ENCODE peak calls at places on chromosomes 4 and X, in seven cellular contexts. G, U, E, F, W, P and C are unnamed samples.
A peak's percentile ranks its signal among the peaks of the same experiment; 100 is the strongest.

GRCh38 chr4:80540349-80540748 is 204.8 kb downstream of the CFAP299 start:
- DNase-seq in E (no peak), F (no peak), W (no peak), G (no peak), U (no peak), P (no peak), C (no peak)

GRCh38 chrX:153934473-153935325 is at the start of gene NAA10:
- DNase-seq in G (peak; percentile 69), U (peak; percentile 89), E (peak; percentile 62), W (no peak), F (peak; percentile 70), P (peak; percentile 91), C (peak; percentile 45)

GRCh38 chr4:184705692-184706091 is 28.2 kb downstream of the CENPU start:
- DNase-seq in W (no peak), G (no peak), E (no peak), F (no peak), U (no peak), P (no peak), C (no peak)

GRCh38 chrX:133523526-133523925 is 108.2 kb upstream of the GPC4 start:
- DNase-seq in F (no peak), W (no peak), G (no peak), P (no peak), E (no peak), U (no peak), C (no peak)

GRCh38 chr4:37865450-37865849 is 25.4 kb upstream of the TBC1D1 start:
- DNase-seq in F (no peak), G (no peak), U (no peak), P (no peak), W (no peak), E (no peak), C (peak; percentile 34)

GRCh38 chr4:165588534-165589310 is 209.9 kb downstream of the CPE start:
- DNase-seq in W (no peak), F (no peak), P (no peak), E (peak; percentile 40), U (no peak), G (no peak), C (no peak)

GRCh38 chr4:95732061-95732460 is 107.8 kb upstream of the PDHA2 start:
- DNase-seq in P (no peak), F (no peak), E (peak; percentile 13), W (no peak), G (no peak), U (no peak), C (peak; percentile 82)

GRCh38 chr4:135120190-135120589 is 918.6 kb upstream of the PABPC4L start:
- DNase-seq in P (no peak), E (no peak), G (no peak), F (no peak), W (no peak), U (no peak), C (no peak)

GRCh38 chrX:100731441-100732281 is at the start of gene SYTL4:
- DNase-seq in F (peak; percentile 3), W (peak; percentile 7), P (peak; percentile 81), U (peak; percentile 57), G (peak; percentile 59), E (peak; percentile 57), C (no peak)

GRCh38 chr4:4990857-4991540 is 28.3 kb downstream of the CYTL1 start:
- DNase-seq in G (peak; percentile 67), E (no peak), P (peak; percentile 94), U (no peak), W (peak; percentile 28), F (peak; percentile 25), C (peak; percentile 75)

GRCh38 chr4:184282251-184282713 is 64.6 kb upstream of the ENPP6 start:
- DNase-seq in U (peak; percentile 21), W (no peak), G (peak; percentile 75), P (no peak), F (peak; percentile 25), E (no peak), C (no peak)

GRCh38 chr4:159765402-159765801 is 662.5 kb downstream of the RAPGEF2 start:
- DNase-seq in U (no peak), G (no peak), W (no peak), P (no peak), E (no peak), F (no peak), C (peak; percentile 61)

GRCh38 chr4:2800691-2801596 is 8.1 kb downstream of the SH3BP2 start:
- DNase-seq in F (peak; percentile 81), E (peak; percentile 54), G (peak; percentile 56), W (no peak), U (peak; percentile 66), P (peak; percentile 84), C (peak; percentile 58)

GRCh38 chrX:15675490-15675921 is 10.9 kb upstream of the CLTRN start:
- DNase-seq in W (peak; percentile 70), P (peak; percentile 95), E (no peak), F (peak; percentile 81), G (peak; percentile 93), U (peak; percentile 86), C (no peak)

GRCh38 chrX:1424452-1424851 is 28.3 kb downstream of the ASMTL start:
- DNase-seq in W (no peak), G (no peak), U (no peak), P (no peak), F (no peak), E (no peak), C (no peak)

GRCh38 chr4:25810815-25811690 is 51.7 kb downstream of the SEL1L3 start:
- DNase-seq in U (no peak), P (no peak), W (no peak), G (no peak), E (no peak), F (no peak), C (peak; percentile 86)

DNA sequence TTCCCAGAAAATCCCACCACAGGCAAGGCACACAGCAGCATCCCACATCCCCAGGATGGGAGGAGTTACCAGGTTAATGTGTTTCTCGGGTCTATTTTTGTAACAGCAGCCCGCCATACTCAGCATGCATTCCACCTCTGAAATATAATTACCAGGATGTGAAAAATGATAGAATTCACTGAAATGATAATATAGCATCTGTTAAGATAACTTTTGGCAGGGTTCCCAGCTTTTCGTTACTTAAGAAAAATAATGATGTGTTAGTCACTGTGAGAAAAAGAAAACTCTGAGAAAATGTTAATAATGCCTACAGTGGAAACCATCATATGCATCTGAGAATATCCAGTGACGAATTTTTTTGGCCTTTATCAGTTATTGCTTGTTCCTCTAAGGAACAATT is 87.0 kb downstream of the VCX2 start:
- DNase-seq in U (no peak), E (no peak), W (no peak), G (no peak), P (no peak), F (no peak), C (peak; percentile 93)
- H3K27ac ChIP-seq in U (no peak overlapping the region), E (no peak overlapping the region), W (no peak overlapping the region), G (no peak overlapping the region), P (no peak overlapping the region), F (no peak overlapping the region), C (peak overlapping the region; percentile 58)

DNA sequence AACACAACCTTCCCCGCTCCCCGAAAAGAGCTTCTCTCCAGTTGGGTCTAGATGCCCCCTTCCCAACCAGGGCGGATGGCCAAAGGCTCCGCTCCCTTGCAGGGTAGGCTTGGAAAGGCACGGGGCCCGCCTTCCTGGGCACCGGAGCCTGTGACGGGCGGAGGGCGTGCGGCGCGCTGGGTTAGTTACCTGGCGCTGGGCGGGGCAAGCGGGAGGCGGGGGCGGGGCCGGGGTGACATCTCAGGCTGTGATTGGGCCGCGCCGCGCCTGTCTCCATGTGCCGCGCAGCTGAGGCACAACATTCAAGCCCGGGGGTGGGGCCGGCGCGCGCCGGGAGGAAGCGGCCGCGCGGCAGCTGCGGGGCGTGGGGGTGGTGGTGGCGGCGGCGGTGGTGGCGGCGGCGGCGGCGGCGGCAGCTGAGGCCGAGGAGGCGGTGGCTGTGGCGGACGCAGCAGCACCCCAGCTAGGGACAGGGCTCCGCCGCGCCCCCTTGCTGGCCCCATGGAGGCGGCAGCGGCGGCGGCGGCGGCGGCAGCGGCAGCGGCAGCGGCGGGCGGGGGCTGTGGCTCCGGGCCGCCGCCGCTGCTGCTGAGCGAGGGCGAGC is at the start of gene REPS2:
- DNase-seq in G (peak; percentile 89), U (peak; percentile 96), F (peak; percentile 75), P (peak; percentile 91), W (peak; percentile 48), E (peak; percentile 56), C (peak; percentile 45)
- H3K27ac ChIP-seq in G (no peak within 1 kb of the TSS), U (no peak within 1 kb of the TSS), F (peak within 1 kb of the TSS; percentile 35), P (no peak within 1 kb of the TSS), W (no peak within 1 kb of the TSS), E (no peak within 1 kb of the TSS), C (no peak within 1 kb of the TSS)

GRCh38 chr4:172997851-172998250 is 170.8 kb upstream of the GALNT7 start:
- DNase-seq in G (no peak), W (no peak), E (no peak), F (no peak), P (no peak), U (no peak), C (no peak)

GRCh38 chr4:172998527-172999469 is 169.8 kb upstream of the GALNT7 start:
- DNase-seq in P (no peak), W (no peak), U (no peak), G (no peak), F (no peak), E (peak; percentile 30), C (peak; percentile 86)

GRCh38 chr4:173002840-173003561 is 165.6 kb upstream of the GALNT7 start:
- DNase-seq in E (no peak), F (no peak), U (no peak), G (no peak), W (no peak), P (no peak), C (no peak)

GRCh38 chr4:172997217-172997609 is 171.4 kb upstream of the GALNT7 start:
- DNase-seq in W (no peak), F (no peak), P (no peak), E (no peak), U (no peak), G (no peak), C (no peak)

DNA sequence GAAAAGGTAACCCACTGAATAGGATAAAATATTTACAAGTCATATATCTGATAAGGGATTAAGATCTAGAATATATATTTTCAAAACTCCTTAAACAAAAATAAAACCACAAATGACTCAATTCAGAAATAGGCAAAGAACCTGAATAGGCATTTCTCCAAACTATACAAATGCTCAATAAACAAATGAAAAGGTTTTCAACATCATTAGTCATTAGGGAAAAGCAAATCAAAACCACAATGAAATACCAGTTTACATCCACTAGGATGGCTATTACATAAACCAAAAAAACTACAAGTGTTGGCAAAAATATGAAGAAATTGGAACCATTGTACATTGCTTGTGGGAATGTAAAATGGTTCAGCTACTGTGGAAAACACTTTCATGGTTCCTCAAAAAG is 167.0 kb upstream of the GALNT7 start:
- DNase-seq in W (no peak), E (no peak), F (no peak), P (no peak), G (no peak), U (no peak), C (peak; percentile 89)
- H3K27ac ChIP-seq in W (no peak overlapping the region), E (no peak overlapping the region), F (no peak overlapping the region), P (no peak overlapping the region), G (no peak overlapping the region), U (no peak overlapping the region), C (no peak overlapping the region)

DNA sequence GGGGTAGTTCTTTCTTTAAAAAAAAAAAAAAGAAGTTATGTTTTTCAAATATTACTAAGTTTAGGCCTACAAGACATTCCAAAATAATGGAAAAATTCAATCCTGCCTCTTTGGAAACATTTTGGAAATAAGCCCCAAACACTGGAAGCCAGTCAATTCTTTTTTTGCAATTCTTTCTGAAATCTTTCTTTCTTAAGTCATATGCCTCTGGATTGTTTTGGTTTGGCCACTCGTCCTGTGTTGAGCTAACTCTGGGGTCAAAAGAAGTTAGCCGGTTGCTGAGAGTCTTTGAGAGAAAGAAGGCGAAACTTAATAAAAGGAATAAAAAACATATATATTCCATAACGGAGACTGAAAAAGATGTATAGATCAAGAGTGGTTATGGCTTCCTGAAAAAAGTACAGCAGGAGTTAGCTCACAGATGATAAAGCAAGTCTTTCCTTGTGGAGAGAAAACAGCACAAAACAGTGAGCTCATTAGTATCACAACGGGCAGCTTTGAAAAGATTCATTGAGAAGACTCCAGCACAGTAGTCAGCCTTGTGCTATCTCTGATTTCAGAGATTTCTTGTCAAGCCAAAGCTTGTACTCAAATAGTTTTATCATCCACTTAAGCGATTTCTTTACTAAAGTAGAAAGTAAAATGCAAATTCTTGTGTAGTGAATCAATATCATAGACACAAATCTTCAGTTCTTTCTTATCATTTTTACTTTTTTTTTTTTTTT is 64.8 kb downstream of the PLS3 start:
- DNase-seq in E (peak; percentile 28), F (no peak), G (no peak), U (peak; percentile 55), W (no peak), P (no peak), C (peak; percentile 75)
- H3K27ac ChIP-seq in E (no peak overlapping the region), F (peak overlapping the region; percentile 56), G (no peak overlapping the region), U (peak overlapping the region; percentile 74), W (no peak overlapping the region), P (no peak overlapping the region), C (peak overlapping the region; percentile 76)